ENCODE peak calls at places on chromosomes 11 and 22, in four cellular contexts. F is GM12892, G is K562, S is GM12891. Z is an unnamed sample.

GRCh38 chr11:69243496-69244200 is 50.3 kb upstream of the MYEOV start:
- DNase-seq in F (no peak), G (no peak), S (no peak), Z (no peak)

GRCh38 chr11:45880772-45881570 is 4.5 kb upstream of the MAPK8IP1 start:
- DNase-seq in F (no peak), G (no peak), S (no peak), Z (no peak)

GRCh38 chr22:26751217-26751616 is 93.8 kb downstream of the MIAT start:
- DNase-seq in F (no peak), G (no peak), S (no peak), Z (peak; percentile 84)

GRCh38 chr11:118434553-118435232 is 1.6 kb upstream of the KMT2A start:
- DNase-seq in F (peak; percentile 31), G (no peak), S (no peak), Z (peak; percentile 58)

GRCh38 chr11:7436657-7437056 is 48.6 kb upstream of the OLFML1 start:
- DNase-seq in F (peak; percentile 22), G (no peak), S (peak; percentile 29), Z (peak; percentile 25)

GRCh38 chr11:31817621-31818493 is 6.7 kb upstream of the PAX6 start:
- DNase-seq in F (no peak), G (no peak), S (no peak), Z (no peak)

GRCh38 chr11:70912226-70912840 is 340.0 kb downstream of the SHANK2 start:
- DNase-seq in F (no peak), G (no peak), S (no peak), Z (no peak)

GRCh38 chr22:46612341-46612903 is 7.8 kb upstream of the GRAMD4 start:
- DNase-seq in F (no peak), G (no peak), S (no peak), Z (no peak)

GRCh38 chr11:68269414-68270081 is 2.2 kb downstream of the C11orf24 start:
- DNase-seq in F (no peak), G (peak; percentile 7), S (no peak), Z (no peak)

GRCh38 chr11:24478718-24479117 is 18.1 kb upstream of the LUZP2 start:
- DNase-seq in F (no peak), G (no peak), S (no peak), Z (no peak)

GRCh38 chr11:124753624-124754023 is 1.6 kb upstream of the VSIG2 start:
- DNase-seq in F (no peak), G (no peak), S (no peak), Z (no peak)

GRCh38 chr11:67006029-67006884 is 16.7 kb upstream of the SYT12 start:
- DNase-seq in F (no peak), G (peak; percentile 92), S (peak; percentile 54), Z (no peak)

GRCh38 chr22:44883011-44883421 is 126.8 kb downstream of the PHF21B start:
- DNase-seq in F (no peak), G (no peak), S (no peak), Z (no peak)

GRCh38 chr22:49951678-49951985 is 8.9 kb upstream of the PIM3 start:
- DNase-seq in F (no peak), G (no peak), S (no peak), Z (no peak)

GRCh38 chr11:71489311-71490043 is 36.5 kb downstream of the NADSYN1 start:
- DNase-seq in F (peak; percentile 69), G (no peak), S (peak; percentile 49), Z (peak; percentile 73)

GRCh38 chr11:2812371-2812991 is 73.1 kb downstream of the CDKN1C start:
- DNase-seq in F (no peak), G (no peak), S (no peak), Z (no peak)

GRCh38 chr11:35621620-35622019 is 3.4 kb downstream of the FJX1 start:
- DNase-seq in F (no peak), G (no peak), S (no peak), Z (no peak)

DNA sequence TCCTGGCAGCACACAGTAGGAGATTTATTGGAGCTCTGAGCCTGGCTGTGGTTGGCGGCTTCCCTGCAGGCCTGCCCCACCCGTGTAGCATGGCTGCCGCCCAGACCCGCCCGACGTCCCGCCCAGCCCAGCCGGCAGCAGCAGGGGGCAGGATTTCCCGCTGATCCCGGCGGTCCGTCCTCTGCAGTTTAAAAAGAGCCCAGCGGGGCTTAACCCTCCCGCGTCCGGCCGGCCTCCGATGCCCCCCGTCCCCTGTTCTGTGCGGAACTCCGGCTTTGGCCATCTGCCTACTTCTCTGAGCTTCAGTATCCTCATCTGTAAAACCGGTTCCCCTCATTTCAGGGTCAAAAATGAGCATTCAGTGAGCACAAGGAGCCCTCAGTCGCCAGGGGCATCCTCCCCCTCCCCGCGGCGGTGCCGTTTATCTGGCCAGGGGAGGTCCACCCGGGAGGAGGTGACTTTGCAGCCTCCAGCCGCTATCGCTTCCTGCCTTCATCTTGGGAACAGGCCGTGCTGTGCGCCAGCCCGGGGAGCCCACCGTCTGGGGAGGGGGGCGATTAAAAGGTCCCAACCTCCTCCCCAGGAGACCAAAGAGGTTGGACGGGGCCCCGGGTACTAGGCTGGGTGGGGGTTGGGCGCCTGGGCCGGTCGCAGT is at the start of gene GAS2L1:
- DNase-seq in F (peak; percentile 71), G (peak; percentile 71), S (peak; percentile 73), Z (peak; percentile 85)
- TF ChIP-seq POLR2A in F (no peak), G (peak; percentile 67), S (no peak), Z (no peak)

GRCh38 chr22:23837911-23838685 is 708 bp downstream of the DERL3 start:
- DNase-seq in F (no peak), G (peak; percentile 18), S (no peak), Z (no peak)
- TF ChIP-seq POLR2A in F (no peak), G (no peak), S (no peak), Z (no peak)

GRCh38 chr22:23786752-23787599 is at the start of gene SMARCB1:
- DNase-seq in F (peak; percentile 97), G (peak; percentile 94), S (peak; percentile 96), Z (peak; percentile 84)
- TF ChIP-seq POLR2A in F (peak; percentile 80), G (peak; percentile 89), S (no peak), Z (peak; percentile 75)

GRCh38 chr11:65428578-65429068 is 6.0 kb downstream of the NEAT1 start:
- DNase-seq in F (no peak), G (no peak), S (no peak), Z (no peak)
- TF ChIP-seq POLR2A in F (no peak), G (no peak), S (peak; percentile 52), Z (no peak)

GRCh38 chr22:39522567-39523300 is 2.4 kb downstream of the ATF4 start:
- DNase-seq in F (no peak), G (no peak), S (no peak), Z (peak; percentile 43)
- TF ChIP-seq POLR2A in F (peak; percentile 92), G (peak; percentile 87), S (peak; percentile 98), Z (peak; percentile 88)

GRCh38 chr11:44860346-44860745 is 90.3 kb downstream of the TP53I11 start:
- DNase-seq in F (no peak), G (no peak), S (no peak), Z (no peak)

GRCh38 chr11:44860967-44861828 is 89.5 kb downstream of the TP53I11 start:
- DNase-seq in F (no peak), G (no peak), S (no peak), Z (no peak)

GRCh38 chr11:44863231-44863630 is 87.5 kb downstream of the TP53I11 start:
- DNase-seq in F (no peak), G (no peak), S (no peak), Z (no peak)

GRCh38 chr11:44862546-44863101 is 88.1 kb downstream of the TP53I11 start:
- DNase-seq in F (no peak), G (no peak), S (no peak), Z (no peak)

GRCh38 chr11:44861829-44862545 is 88.7 kb downstream of the TP53I11 start:
- DNase-seq in F (peak; percentile 75), G (peak; percentile 50), S (peak; percentile 88), Z (peak; percentile 79)
- TF ChIP-seq POLR2A in F (peak; percentile 49), G (no peak), S (no peak), Z (no peak)

DNA sequence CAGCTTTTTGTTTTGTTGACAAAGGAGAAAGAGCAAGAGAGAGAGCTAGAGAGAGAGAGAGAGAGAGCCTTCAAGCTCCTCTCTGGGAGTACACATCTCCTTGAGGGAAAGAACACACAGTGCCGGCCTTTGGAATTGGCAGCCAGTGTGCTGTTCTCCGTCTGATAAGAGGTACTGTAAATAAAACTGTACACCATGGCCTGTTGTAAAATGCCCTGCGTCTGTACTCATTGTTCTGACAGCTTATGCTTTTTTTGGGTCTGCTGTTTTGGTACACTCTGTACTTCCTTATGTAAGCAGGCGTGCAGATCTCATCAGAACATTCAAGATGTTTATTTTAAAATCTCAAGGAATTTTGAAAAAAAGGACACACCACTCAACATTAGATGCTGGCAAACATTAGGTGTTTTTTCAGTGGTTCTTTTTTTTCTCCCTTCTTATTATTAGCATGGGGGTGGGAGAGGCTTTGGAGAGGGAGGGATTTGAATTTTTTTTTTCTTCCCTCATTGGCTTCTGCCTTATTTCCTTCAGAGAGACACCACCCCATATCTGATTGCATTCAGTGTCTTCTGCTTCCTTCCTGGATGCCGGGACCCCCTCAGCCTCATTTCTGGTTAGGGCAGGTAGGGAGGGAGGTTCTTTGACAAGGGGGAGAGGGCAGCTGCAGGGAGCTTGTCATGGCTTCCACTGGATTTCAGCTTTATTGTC is 116.8 kb upstream of the NNMT start:
- DNase-seq in F (no peak), G (no peak), S (no peak), Z (peak; percentile 97)
- TF ChIP-seq POLR2A in F (no peak), G (no peak), S (no peak), Z (peak; percentile 64)

Z was measured in endothelial cell of umbilical vein.